ENCODE peak calls at places on chromosomes 4 and X, in five cellular contexts. One of them, this sample, is unnamed.

GRCh38 chrX:120514236-120514635 is 45.1 kb upstream of the LAMP2 start:
- DNase-seq in lower lobe of right lung: no peak
- DNase-seq in GM12878: no peak
- DNase-seq in cardiac muscle cell: no peak
- DNase-seq in lower leg skin: no peak
- DNase-seq in this sample: peak; percentile 12

GRCh38 chr4:45985038-45985437 is 138.8 kb downstream of the GABRG1 start:
- DNase-seq in lower lobe of right lung: no peak
- DNase-seq in GM12878: no peak
- DNase-seq in cardiac muscle cell: no peak
- DNase-seq in lower leg skin: no peak
- DNase-seq in this sample: no peak

GRCh38 chrX:47146121-47146935 is 1.3 kb downstream of the RBM10 start:
- DNase-seq in lower lobe of right lung: no peak
- DNase-seq in GM12878: no peak
- DNase-seq in cardiac muscle cell: no peak
- DNase-seq in lower leg skin: no peak
- DNase-seq in this sample: no peak

GRCh38 chr4:147118523-147118922 is 172.9 kb upstream of the TTC29 start:
- DNase-seq in lower lobe of right lung: no peak
- DNase-seq in GM12878: peak; percentile 31
- DNase-seq in cardiac muscle cell: no peak
- DNase-seq in lower leg skin: no peak
- DNase-seq in this sample: no peak

GRCh38 chr4:8026455-8026854 is 86.8 kb upstream of the AFAP1 start:
- DNase-seq in lower lobe of right lung: no peak
- DNase-seq in GM12878: no peak
- DNase-seq in cardiac muscle cell: no peak
- DNase-seq in lower leg skin: no peak
- DNase-seq in this sample: no peak

GRCh38 chrX:23513121-23513520 is 154.2 kb upstream of the PRDX4 start:
- DNase-seq in lower lobe of right lung: no peak
- DNase-seq in GM12878: no peak
- DNase-seq in cardiac muscle cell: no peak
- DNase-seq in lower leg skin: no peak
- DNase-seq in this sample: no peak

GRCh38 chr4:76977731-76978350 is 28.3 kb downstream of the SEPTIN11 start:
- DNase-seq in lower lobe of right lung: no peak
- DNase-seq in GM12878: no peak
- DNase-seq in cardiac muscle cell: no peak
- DNase-seq in lower leg skin: no peak
- DNase-seq in this sample: no peak

GRCh38 chr4:95068818-95069478 is 311.2 kb downstream of the BMPR1B start:
- DNase-seq in lower lobe of right lung: no peak
- DNase-seq in GM12878: no peak
- DNase-seq in cardiac muscle cell: no peak
- DNase-seq in lower leg skin: no peak
- DNase-seq in this sample: no peak

GRCh38 chr4:109334596-109335105 is 32.2 kb upstream of the COL25A1 start:
- DNase-seq in lower lobe of right lung: no peak
- DNase-seq in GM12878: no peak
- DNase-seq in cardiac muscle cell: no peak
- DNase-seq in lower leg skin: no peak
- DNase-seq in this sample: no peak

GRCh38 chr4:15676899-15677298 is 4.7 kb upstream of the FAM200B start:
- DNase-seq in lower lobe of right lung: no peak
- DNase-seq in GM12878: no peak
- DNase-seq in cardiac muscle cell: no peak
- DNase-seq in lower leg skin: no peak
- DNase-seq in this sample: no peak

GRCh38 chr4:15674926-15675325 is 6.7 kb upstream of the FAM200B start:
- DNase-seq in lower lobe of right lung: no peak
- DNase-seq in GM12878: no peak
- DNase-seq in cardiac muscle cell: no peak
- DNase-seq in lower leg skin: no peak
- DNase-seq in this sample: no peak

GRCh38 chr4:15676039-15676438 is 5.6 kb upstream of the FAM200B start:
- DNase-seq in lower lobe of right lung: no peak
- DNase-seq in GM12878: no peak
- DNase-seq in cardiac muscle cell: no peak
- DNase-seq in lower leg skin: no peak
- DNase-seq in this sample: no peak

GRCh38 chr4:15673337-15673736 is 8.3 kb upstream of the FAM200B start:
- DNase-seq in lower lobe of right lung: no peak
- DNase-seq in GM12878: no peak
- DNase-seq in cardiac muscle cell: no peak
- DNase-seq in lower leg skin: no peak
- DNase-seq in this sample: no peak

GRCh38 chr4:15675363-15675762 is 6.3 kb upstream of the FAM200B start:
- DNase-seq in lower lobe of right lung: no peak
- DNase-seq in GM12878: no peak
- DNase-seq in cardiac muscle cell: no peak
- DNase-seq in lower leg skin: no peak
- DNase-seq in this sample: no peak
- TF ChIP-seq CTCF in lower lobe of right lung: no peak
- TF ChIP-seq CTCF in GM12878: no peak
- TF ChIP-seq CTCF in cardiac muscle cell: no peak
- TF ChIP-seq CTCF in lower leg skin: no peak
- TF ChIP-seq CTCF in this sample: no peak

GRCh38 chr4:61514991-61515390 is 314.9 kb downstream of the ADGRL3 start:
- DNase-seq in lower lobe of right lung: no peak
- DNase-seq in GM12878: no peak
- DNase-seq in cardiac muscle cell: no peak
- DNase-seq in lower leg skin: no peak
- DNase-seq in this sample: no peak

GRCh38 chr4:61521451-61521850 is 321.3 kb downstream of the ADGRL3 start:
- DNase-seq in lower lobe of right lung: no peak
- DNase-seq in GM12878: no peak
- DNase-seq in cardiac muscle cell: no peak
- DNase-seq in lower leg skin: no peak
- DNase-seq in this sample: no peak

GRCh38 chr4:61520176-61520575 is 320.1 kb downstream of the ADGRL3 start:
- DNase-seq in lower lobe of right lung: no peak
- DNase-seq in GM12878: no peak
- DNase-seq in cardiac muscle cell: no peak
- DNase-seq in lower leg skin: no peak
- DNase-seq in this sample: no peak

GRCh38 chr4:61520688-61521160 is 320.6 kb downstream of the ADGRL3 start:
- DNase-seq in lower lobe of right lung: no peak
- DNase-seq in GM12878: no peak
- DNase-seq in cardiac muscle cell: peak; percentile 35
- DNase-seq in lower leg skin: no peak
- DNase-seq in this sample: no peak

DNA sequence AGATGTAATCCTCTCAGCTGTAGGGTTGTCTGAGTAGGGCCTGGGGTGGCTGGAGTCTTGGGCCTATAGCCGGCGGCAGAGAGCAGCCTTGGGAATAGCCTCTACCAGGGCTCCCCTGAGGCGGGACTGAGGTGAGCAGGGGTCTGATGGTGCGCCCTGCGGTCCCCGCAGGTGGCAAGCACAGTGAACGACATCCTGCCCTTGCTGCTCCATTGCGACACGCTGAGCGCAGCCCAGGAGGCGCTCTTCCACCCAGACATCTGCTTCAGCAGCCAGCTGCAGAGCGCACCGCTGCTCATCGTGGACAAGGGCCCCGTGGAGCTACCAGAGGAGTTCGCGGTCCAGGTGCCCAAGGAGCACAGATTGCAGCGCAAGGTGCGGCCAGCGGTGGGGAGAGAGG is 317.0 kb downstream of the ADGRL3 start:
- DNase-seq in lower lobe of right lung: no peak
- DNase-seq in GM12878: no peak
- DNase-seq in cardiac muscle cell: peak; percentile 68
- DNase-seq in lower leg skin: no peak
- DNase-seq in this sample: no peak
- TF ChIP-seq CTCF in lower lobe of right lung: no peak
- TF ChIP-seq CTCF in GM12878: no peak
- TF ChIP-seq CTCF in cardiac muscle cell: no peak
- TF ChIP-seq CTCF in lower leg skin: no peak
- TF ChIP-seq CTCF in this sample: no peak

GRCh38 chr4:10891866-10892265 is 207.3 kb upstream of the CLNK start:
- DNase-seq in lower lobe of right lung: no peak
- DNase-seq in GM12878: no peak
- DNase-seq in cardiac muscle cell: no peak
- DNase-seq in lower leg skin: no peak
- DNase-seq in this sample: no peak

GRCh38 chr4:10889819-10890218 is 205.3 kb upstream of the CLNK start:
- DNase-seq in lower lobe of right lung: no peak
- DNase-seq in GM12878: no peak
- DNase-seq in cardiac muscle cell: no peak
- DNase-seq in lower leg skin: no peak
- DNase-seq in this sample: no peak

GRCh38 chr4:10897076-10897475 is 212.5 kb upstream of the CLNK start:
- DNase-seq in lower lobe of right lung: no peak
- DNase-seq in GM12878: no peak
- DNase-seq in cardiac muscle cell: no peak
- DNase-seq in lower leg skin: no peak
- DNase-seq in this sample: no peak

GRCh38 chr4:10898072-10898471 is 213.5 kb upstream of the CLNK start:
- DNase-seq in lower lobe of right lung: no peak
- DNase-seq in GM12878: no peak
- DNase-seq in cardiac muscle cell: no peak
- DNase-seq in lower leg skin: no peak
- DNase-seq in this sample: no peak

GRCh38 chr4:10893417-10893816 is 208.8 kb upstream of the CLNK start:
- DNase-seq in lower lobe of right lung: no peak
- DNase-seq in GM12878: peak; percentile 7
- DNase-seq in cardiac muscle cell: peak; percentile 18
- DNase-seq in lower leg skin: no peak
- DNase-seq in this sample: peak; percentile 12
- TF ChIP-seq CTCF in lower lobe of right lung: peak; percentile 15
- TF ChIP-seq CTCF in GM12878: peak; percentile 38
- TF ChIP-seq CTCF in cardiac muscle cell: peak; percentile 52
- TF ChIP-seq CTCF in lower leg skin: no peak
- TF ChIP-seq CTCF in this sample: peak; percentile 37

GRCh38 chr4:48944659-48945290 is 38.2 kb upstream of the OCIAD2 start:
- DNase-seq in lower lobe of right lung: no peak
- DNase-seq in GM12878: no peak
- DNase-seq in cardiac muscle cell: no peak
- DNase-seq in lower leg skin: no peak
- DNase-seq in this sample: peak; percentile 31

GRCh38 chr4:48944252-48944651 is 37.7 kb upstream of the OCIAD2 start:
- DNase-seq in lower lobe of right lung: no peak
- DNase-seq in GM12878: no peak
- DNase-seq in cardiac muscle cell: no peak
- DNase-seq in lower leg skin: no peak
- DNase-seq in this sample: no peak

GRCh38 chr4:48939785-48940184 is 33.2 kb upstream of the OCIAD2 start:
- DNase-seq in lower lobe of right lung: no peak
- DNase-seq in GM12878: no peak
- DNase-seq in cardiac muscle cell: no peak
- DNase-seq in lower leg skin: peak; percentile 35
- DNase-seq in this sample: no peak

GRCh38 chr4:48945981-48946380 is 39.4 kb upstream of the OCIAD2 start:
- DNase-seq in lower lobe of right lung: no peak
- DNase-seq in GM12878: no peak
- DNase-seq in cardiac muscle cell: no peak
- DNase-seq in lower leg skin: no peak
- DNase-seq in this sample: no peak

DNA sequence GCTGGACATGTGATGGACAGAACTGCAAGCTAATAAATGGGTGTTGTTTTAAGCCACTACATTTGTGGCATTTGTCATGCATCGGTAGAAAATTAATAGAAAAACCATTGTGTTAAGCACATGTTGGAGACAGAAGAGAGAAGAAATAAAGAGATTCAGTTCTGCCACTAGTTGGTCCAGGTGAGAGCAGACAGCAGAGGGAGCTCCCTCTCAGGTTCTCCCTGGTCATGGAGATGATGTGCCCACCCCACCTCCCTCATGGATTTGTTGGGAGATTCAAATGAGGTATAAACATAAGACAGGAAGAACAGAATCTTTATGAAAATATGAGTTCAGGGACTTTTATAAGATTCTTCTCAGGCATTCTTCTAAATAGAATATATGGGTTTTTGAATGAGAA is 36.8 kb upstream of the OCIAD2 start:
- DNase-seq in lower lobe of right lung: no peak
- DNase-seq in GM12878: no peak
- DNase-seq in cardiac muscle cell: no peak
- DNase-seq in lower leg skin: no peak
- DNase-seq in this sample: no peak
- TF ChIP-seq CTCF in lower lobe of right lung: no peak
- TF ChIP-seq CTCF in GM12878: peak; percentile 17
- TF ChIP-seq CTCF in cardiac muscle cell: no peak
- TF ChIP-seq CTCF in lower leg skin: no peak
- TF ChIP-seq CTCF in this sample: no peak

GRCh38 chr4:83454626-83455025 is 997 bp downstream of the HELQ start:
- DNase-seq in lower lobe of right lung: no peak
- DNase-seq in GM12878: no peak
- DNase-seq in cardiac muscle cell: peak; percentile 13
- DNase-seq in lower leg skin: no peak
- DNase-seq in this sample: no peak

GRCh38 chr4:83456184-83456501 is 285 bp downstream of the MRPS18C start:
- DNase-seq in lower lobe of right lung: no peak
- DNase-seq in GM12878: no peak
- DNase-seq in cardiac muscle cell: no peak
- DNase-seq in lower leg skin: no peak
- DNase-seq in this sample: no peak

GRCh38 chr4:83455300-83456183 is at the start of the genes HELQ and MRPS18C:
- DNase-seq in lower lobe of right lung: peak; percentile 97
- DNase-seq in GM12878: peak; percentile 98
- DNase-seq in cardiac muscle cell: peak; percentile 99
- DNase-seq in lower leg skin: peak; percentile 98
- DNase-seq in this sample: peak; percentile 95
- TF ChIP-seq CTCF in lower lobe of right lung: peak; percentile 34
- TF ChIP-seq CTCF in GM12878: peak; percentile 4
- TF ChIP-seq CTCF in cardiac muscle cell: peak; percentile 36
- TF ChIP-seq CTCF in lower leg skin: no peak
- TF ChIP-seq CTCF in this sample: no peak

This sample was measured in GM10248.